ENCODE peak calls at places on chromosomes 5 and 9, in ten cellular contexts. E is NCI-H510A treated with DMSO at 0.1 percent for 48 hours; O is AML-193; H is iris pigment epithelial cell; R is central memory CD8-positive, alpha-beta T cell; X is activated naive CD4-positive, alpha-beta T cell treated with anti-CD3 and anti-CD28 coated beads, Interleukin-2, amount 50 U/mL, for 72 hours; B is SW 1271; K is endothelial cell; N is activated T-cell treated with anti-CD3 and anti-CD28 coated beads, Interleukin-2, amount 50 U/mL, for 1 hour; Y is HuH-7. W is an unnamed sample.
A peak's percentile ranks its signal among the peaks of the same experiment; 100 is the strongest.

GRCh38 chr9:29640507-29640906 is 2067.2 kb upstream of the C9orf72 start:
- DNase-seq in H (no peak), E (no peak), R (no peak), X (no peak), N (no peak), Y (no peak), O (no peak), K (no peak), B (no peak), W (no peak)

GRCh38 chr5:88674262-88675158 is 208.5 kb downstream of the MEF2C start:
- DNase-seq in E (peak; percentile 47), K (peak; percentile 54), R (no peak), O (no peak), H (no peak), B (peak; percentile 79), N (no peak), Y (no peak), X (no peak), W (peak; percentile 70)

GRCh38 chr5:131640043-131640856 is 5.2 kb upstream of the RAPGEF6 start:
- DNase-seq in O (no peak), B (no peak), N (peak; percentile 56), K (no peak), X (peak; percentile 40), Y (no peak), R (no peak), H (peak; percentile 61), E (no peak), W (no peak)

GRCh38 chr5:157607371-157608161 is 32.0 kb upstream of the ADAM19 start:
- DNase-seq in Y (no peak), X (peak; percentile 56), K (no peak), N (peak; percentile 66), B (peak; percentile 54), E (no peak), R (no peak), O (no peak), H (peak; percentile 92), W (no peak)

GRCh38 chr5:124907098-124907644 is 160.7 kb upstream of the ZNF608 start:
- DNase-seq in E (no peak), O (no peak), H (no peak), X (no peak), B (no peak), Y (no peak), N (no peak), K (no peak), R (no peak), W (no peak)

GRCh38 chr5:146813346-146813745 is 65.2 kb downstream of the PPP2R2B start:
- DNase-seq in E (no peak), H (no peak), N (no peak), R (no peak), O (no peak), Y (no peak), K (no peak), X (no peak), B (no peak), W (no peak)

GRCh38 chr5:167763772-167764171 is 527.7 kb upstream of the WWC1 start:
- DNase-seq in Y (no peak), X (no peak), K (no peak), B (no peak), H (peak; percentile 68), N (no peak), E (no peak), R (no peak), O (no peak), W (no peak)

GRCh38 chr5:164301708-164302107 is 796.3 kb downstream of the MAT2B start:
- DNase-seq in N (no peak), B (no peak), H (no peak), E (no peak), K (no peak), X (no peak), R (no peak), Y (no peak), O (no peak), W (no peak)